ENCODE peak calls at places on chromosomes 16 and 17, in six cellular contexts. I is skeletal muscle cell, Y is neuronal stem cell, W is stomach, H is upper lobe of right lung, Q is foreskin fibroblast. T is an unnamed sample.

GRCh38 chr16:9148376-9149015 is 57.1 kb downstream of the HAPSTR1 start:
- DNase-seq in I (no peak), Y (no peak), W (no peak), H (no peak), Q (no peak), T (no peak)

GRCh38 chr17:79242873-79243602 is 168.4 kb downstream of the ENGASE start:
- DNase-seq in I (no peak), Y (no peak), W (no peak), H (no peak), Q (no peak), T (no peak)

GRCh38 chr17:4710693-4711634 is 532 bp downstream of the ARRB2 start:
- DNase-seq in I (no peak), Y (no peak), W (peak; percentile 35), H (no peak), Q (no peak), T (no peak)

GRCh38 chr17:48198950-48199541 is 91.5 kb downstream of the SNX11 start:
- DNase-seq in I (no peak), Y (no peak), W (no peak), H (no peak), Q (no peak), T (no peak)

GRCh38 chr17:15112881-15113617 is 152.1 kb downstream of the PMP22 start:
- DNase-seq in I (no peak), Y (no peak), W (no peak), H (no peak), Q (peak; percentile 46), T (no peak)

GRCh38 chr17:70093163-70093562 is 18.1 kb downstream of the KCNJ16 start:
- DNase-seq in I (no peak), Y (no peak), W (no peak), H (no peak), Q (no peak), T (no peak)

GRCh38 chr17:12342609-12343248 is 322.1 kb downstream of the MAP2K4 start:
- DNase-seq in I (no peak), Y (peak; percentile 4), W (peak; percentile 62), H (no peak), Q (no peak), T (no peak)

GRCh38 chr17:2259769-2260536 is 43.6 kb downstream of the SMG6 start:
- DNase-seq in I (no peak), Y (no peak), W (no peak), H (no peak), Q (no peak), T (no peak)

GRCh38 chr17:50506298-50506697 is 1.9 kb upstream of the MYCBPAP start:
- DNase-seq in I (no peak), Y (no peak), W (no peak), H (no peak), Q (no peak), T (no peak)

GRCh38 chr16:71423865-71424264 is 18.0 kb downstream of the TLE7 start:
- DNase-seq in I (no peak), Y (no peak), W (no peak), H (peak; percentile 10), Q (no peak), T (no peak)

GRCh38 chr16:49484454-49484853 is 110.8 kb downstream of the C16orf78 start:
- DNase-seq in I (no peak), Y (peak; percentile 42), W (peak; percentile 56), H (peak; percentile 72), Q (no peak), T (no peak)

GRCh38 chr16:46857261-46857962 is 26.4 kb upstream of the C16orf87 start:
- DNase-seq in I (peak; percentile 35), Y (no peak), W (no peak), H (no peak), Q (peak; percentile 73), T (no peak)

GRCh38 chr16:10339777-10340752 is 45.8 kb upstream of the ATF7IP2 start:
- DNase-seq in I (no peak), Y (no peak), W (no peak), H (peak; percentile 15), Q (no peak), T (no peak)

GRCh38 chr17:56481654-56482053 is 111.8 kb upstream of the NOG start:
- DNase-seq in I (no peak), Y (no peak), W (no peak), H (no peak), Q (no peak), T (no peak)

GRCh38 chr17:77647531-77647930 is 311.0 kb upstream of the TNRC6C start:
- DNase-seq in I (no peak), Y (no peak), W (no peak), H (peak; percentile 37), Q (no peak), T (no peak)

GRCh38 chr17:17446666-17447155 is 30.1 kb upstream of the MED9 start:
- DNase-seq in I (no peak), Y (no peak), W (no peak), H (no peak), Q (no peak), T (no peak)

GRCh38 chr16:57725077-57725953 is 10.3 kb upstream of the KATNB1 start:
- DNase-seq in I (no peak), Y (no peak), W (no peak), H (no peak), Q (no peak), T (no peak)

GRCh38 chr16:49355923-49356665 is 17.5 kb upstream of the C16orf78 start:
- DNase-seq in I (no peak), Y (no peak), W (no peak), H (no peak), Q (no peak), T (no peak)

GRCh38 chr17:28097901-28098300 is 55.4 kb downstream of the NLK start:
- DNase-seq in I (no peak), Y (no peak), W (no peak), H (no peak), Q (no peak), T (no peak)

GRCh38 chr17:700504-701094 is 14.0 kb downstream of the VPS53 start:
- DNase-seq in I (no peak), Y (no peak), W (no peak), H (no peak), Q (peak; percentile 14), T (no peak)

GRCh38 chr16:71345031-71345430 is 13.5 kb upstream of the CALB2 start:
- DNase-seq in I (no peak), Y (peak; percentile 44), W (no peak), H (no peak), Q (no peak), T (no peak)

GRCh38 chr16:84177740-84178070 is 9.2 kb downstream of the TAF1C start:
- DNase-seq in I (no peak), Y (no peak), W (no peak), H (no peak), Q (peak; percentile 49), T (peak; percentile 7)

GRCh38 chr16:47851026-47851610 is 304.7 kb downstream of the ABCC12 start:
- DNase-seq in I (no peak), Y (no peak), W (no peak), H (no peak), Q (no peak), T (no peak)

GRCh38 chr16:69329369-69330285 is 761 bp downstream of the PDF start:
- DNase-seq in I (no peak), Y (no peak), W (no peak), H (peak; percentile 75), Q (no peak), T (no peak)

GRCh38 chr17:68289473-68289872 is 1.5 kb downstream of the SLC16A6 start:
- DNase-seq in I (no peak), Y (no peak), W (no peak), H (no peak), Q (no peak), T (peak; percentile 29)

GRCh38 chr17:228223-228615 is 46.8 kb upstream of the DOC2B start:
- DNase-seq in I (no peak), Y (no peak), W (no peak), H (peak; percentile 46), Q (no peak), T (no peak)

GRCh38 chr17:73289549-73290254 is 22.1 kb downstream of the CDC42EP4 start:
- DNase-seq in I (no peak), Y (no peak), W (no peak), H (no peak), Q (no peak), T (no peak)

DNA sequence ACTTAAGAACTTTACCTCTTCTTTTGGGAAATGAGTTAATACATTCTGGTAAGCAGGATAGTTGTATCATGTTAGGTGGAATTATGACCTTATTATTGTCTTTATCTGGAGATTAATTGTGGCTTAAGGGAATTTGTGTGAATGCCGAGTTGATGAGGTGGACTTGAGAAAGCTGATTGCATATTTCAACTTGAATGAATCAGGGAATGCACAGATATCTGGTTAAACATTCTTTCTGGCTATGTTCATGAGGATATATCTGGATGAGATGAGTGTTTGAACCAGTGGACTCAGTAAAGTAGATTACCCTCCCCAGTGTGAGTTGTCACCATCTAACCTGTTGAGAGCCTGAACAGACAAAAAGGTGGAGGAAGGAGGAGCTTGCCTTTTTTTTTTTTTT is 326.1 kb upstream of the GOT2 start:
- DNase-seq in I (peak; percentile 37), Y (no peak), W (no peak), H (no peak), Q (peak; percentile 69), T (no peak)
- H3K4me3 ChIP-seq in I (no peak overlapping the region), Y (no peak overlapping the region), W (no peak overlapping the region), H (no peak overlapping the region), Q (no peak overlapping the region), T (no peak overlapping the region)

DNA sequence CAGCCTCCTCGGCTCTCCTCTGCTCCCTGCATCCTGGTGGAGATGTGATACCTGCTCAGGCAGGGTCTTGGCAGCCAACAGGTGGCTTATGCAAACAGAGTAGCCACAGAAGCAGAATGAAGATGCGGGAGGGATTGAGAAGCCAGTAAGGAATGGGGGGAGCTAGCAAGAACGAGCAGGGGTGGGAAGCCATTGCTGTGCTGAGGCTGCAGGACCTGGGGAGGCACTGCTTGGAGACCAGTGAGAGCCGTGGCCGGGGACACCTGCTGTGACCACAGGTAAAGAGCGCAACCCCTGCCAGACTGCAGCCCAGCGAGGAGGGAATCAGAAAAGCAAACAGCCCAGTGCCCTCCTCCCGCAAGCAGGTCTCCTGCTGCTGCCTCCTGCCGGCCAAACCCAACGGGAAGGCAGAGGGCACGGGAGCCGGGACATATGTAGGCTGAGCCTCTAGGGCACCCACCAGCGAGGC is 14.7 kb downstream of the AIPL1 start:
- DNase-seq in I (no peak), Y (no peak), W (no peak), H (peak; percentile 66), Q (no peak), T (no peak)
- H3K4me3 ChIP-seq in I (no peak overlapping the region), Y (no peak overlapping the region), W (no peak overlapping the region), H (no peak overlapping the region), Q (no peak overlapping the region), T (no peak overlapping the region)

DNA sequence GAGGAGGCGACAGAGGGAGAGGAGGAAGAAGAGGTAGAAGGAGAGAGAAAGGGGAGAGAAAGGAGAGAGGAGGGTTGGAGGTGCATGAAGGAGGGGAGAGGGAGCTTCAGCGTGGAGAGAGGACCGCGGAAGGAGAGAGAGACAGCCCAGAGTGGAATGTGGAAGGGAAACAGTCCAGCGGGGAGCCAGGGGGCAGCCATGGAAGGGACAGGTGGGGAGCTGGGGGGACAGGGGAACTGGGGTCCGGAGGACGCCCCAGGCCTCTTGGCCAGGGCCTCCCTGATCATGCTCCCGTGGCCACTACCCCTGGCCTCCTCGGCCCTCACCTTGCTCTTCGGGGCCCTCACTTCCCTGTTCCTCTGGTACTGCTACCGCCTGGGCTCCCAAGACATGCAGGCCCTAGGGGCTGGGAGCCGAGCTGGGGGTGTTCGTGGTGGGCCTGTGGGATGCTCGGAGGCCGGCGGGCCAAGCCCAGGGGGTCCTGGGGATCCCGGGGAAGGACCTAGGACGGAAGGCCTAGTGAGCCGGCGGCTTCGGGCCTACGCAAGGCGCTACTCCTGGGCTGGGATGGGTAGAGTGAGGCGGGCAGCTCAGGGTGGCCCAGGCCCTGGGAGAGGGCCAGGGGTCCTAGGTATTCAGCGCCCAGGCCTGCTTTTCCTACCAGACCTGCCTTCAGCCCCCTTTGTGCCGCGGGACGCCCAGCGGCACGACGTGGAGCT is 759 bp downstream of the ASPHD1 start:
- DNase-seq in I (no peak), Y (no peak), W (peak; percentile 25), H (no peak), Q (peak; percentile 15), T (no peak)
- H3K4me3 ChIP-seq in I (peak overlapping the region; percentile 63), Y (peak overlapping the region; percentile 59), W (peak overlapping the region; percentile 68), H (peak overlapping the region; percentile 65), Q (peak overlapping the region; percentile 62), T (peak overlapping the region; percentile 72)

GRCh38 chr17:37494971-37495370 is 5.3 kb downstream of the DUSP14 start:
- DNase-seq in I (no peak), Y (no peak), W (no peak), H (no peak), Q (no peak), T (no peak)
- H3K4me3 ChIP-seq in I (no peak overlapping the region), Y (no peak overlapping the region), W (no peak overlapping the region), H (no peak overlapping the region), Q (no peak overlapping the region), T (no peak overlapping the region)